ENCODE peak calls at places on chromosomes 2 and 18, in four cellular contexts. One of them, this sample, is unnamed.

GRCh38 chr2:120845281-120845680 is 109.6 kb downstream of the GLI2 start:
- DNase-seq in uterus: peak
- DNase-seq in mucosa of gallbladder: peak
- DNase-seq in stimulated activated CD4-positive, alpha-beta T cell treated with anti-CD3 and anti-CD28 coated beads, Interleukin-1b, Interleukin-23, amount 100 ng/mL, for 4 hours: no peak
- DNase-seq in this sample: no peak

GRCh38 chr2:235642446-235643107 is 148.7 kb downstream of the AGAP1 start:
- DNase-seq in stimulated activated CD4-positive, alpha-beta T cell treated with anti-CD3 and anti-CD28 coated beads, Interleukin-1b, Interleukin-23, amount 100 ng/mL, for 4 hours: no peak
- DNase-seq in uterus: no peak
- DNase-seq in mucosa of gallbladder: no peak
- DNase-seq in this sample: no peak

GRCh38 chr2:238136820-238137537 is 1.5 kb upstream of the KLHL30 start:
- DNase-seq in stimulated activated CD4-positive, alpha-beta T cell treated with anti-CD3 and anti-CD28 coated beads, Interleukin-1b, Interleukin-23, amount 100 ng/mL, for 4 hours: no peak
- DNase-seq in mucosa of gallbladder: no peak
- DNase-seq in uterus: no peak
- DNase-seq in this sample: no peak

GRCh38 chr2:147937744-147938349 is 82.7 kb downstream of the ORC4 start:
- DNase-seq in mucosa of gallbladder: no peak
- DNase-seq in uterus: no peak
- DNase-seq in stimulated activated CD4-positive, alpha-beta T cell treated with anti-CD3 and anti-CD28 coated beads, Interleukin-1b, Interleukin-23, amount 100 ng/mL, for 4 hours: no peak
- DNase-seq in this sample: no peak

GRCh38 chr2:96159084-96159830 is 14.0 kb upstream of the DUSP2 start:
- DNase-seq in uterus: no peak
- DNase-seq in mucosa of gallbladder: no peak
- DNase-seq in stimulated activated CD4-positive, alpha-beta T cell treated with anti-CD3 and anti-CD28 coated beads, Interleukin-1b, Interleukin-23, amount 100 ng/mL, for 4 hours: no peak
- DNase-seq in this sample: no peak

GRCh38 chr2:223053431-223054192 is 1.6 kb downstream of the KCNE4 start:
- DNase-seq in stimulated activated CD4-positive, alpha-beta T cell treated with anti-CD3 and anti-CD28 coated beads, Interleukin-1b, Interleukin-23, amount 100 ng/mL, for 4 hours: no peak
- DNase-seq in uterus: peak
- DNase-seq in mucosa of gallbladder: no peak
- DNase-seq in this sample: no peak

GRCh38 chr2:190088917-190089316 is 26.4 kb upstream of the MSTN start:
- DNase-seq in mucosa of gallbladder: peak
- DNase-seq in uterus: peak
- DNase-seq in stimulated activated CD4-positive, alpha-beta T cell treated with anti-CD3 and anti-CD28 coated beads, Interleukin-1b, Interleukin-23, amount 100 ng/mL, for 4 hours: peak
- DNase-seq in this sample: no peak

GRCh38 chr2:226466589-226466988 is 333.0 kb downstream of the IRS1 start:
- DNase-seq in mucosa of gallbladder: no peak
- DNase-seq in stimulated activated CD4-positive, alpha-beta T cell treated with anti-CD3 and anti-CD28 coated beads, Interleukin-1b, Interleukin-23, amount 100 ng/mL, for 4 hours: no peak
- DNase-seq in uterus: no peak
- DNase-seq in this sample: no peak

GRCh38 chr18:8375269-8375668 is 234.0 kb upstream of the RAB12 start:
- DNase-seq in stimulated activated CD4-positive, alpha-beta T cell treated with anti-CD3 and anti-CD28 coated beads, Interleukin-1b, Interleukin-23, amount 100 ng/mL, for 4 hours: no peak
- DNase-seq in uterus: no peak
- DNase-seq in mucosa of gallbladder: no peak
- DNase-seq in this sample: no peak

GRCh38 chr2:149098722-149099121 is 60.2 kb downstream of the LYPD6B start:
- DNase-seq in stimulated activated CD4-positive, alpha-beta T cell treated with anti-CD3 and anti-CD28 coated beads, Interleukin-1b, Interleukin-23, amount 100 ng/mL, for 4 hours: no peak
- DNase-seq in mucosa of gallbladder: peak
- DNase-seq in uterus: no peak
- DNase-seq in this sample: no peak

GRCh38 chr18:55448390-55448789 is 139.6 kb downstream of the TCF4 start:
- DNase-seq in stimulated activated CD4-positive, alpha-beta T cell treated with anti-CD3 and anti-CD28 coated beads, Interleukin-1b, Interleukin-23, amount 100 ng/mL, for 4 hours: no peak
- DNase-seq in mucosa of gallbladder: no peak
- DNase-seq in uterus: no peak
- DNase-seq in this sample: no peak

GRCh38 chr2:6954586-6954985 is 37.4 kb downstream of the RNF144A start:
- DNase-seq in uterus: no peak
- DNase-seq in mucosa of gallbladder: no peak
- DNase-seq in stimulated activated CD4-positive, alpha-beta T cell treated with anti-CD3 and anti-CD28 coated beads, Interleukin-1b, Interleukin-23, amount 100 ng/mL, for 4 hours: no peak
- DNase-seq in this sample: no peak

GRCh38 chr18:58043452-58044369 is at the start of gene NEDD4L:
- DNase-seq in stimulated activated CD4-positive, alpha-beta T cell treated with anti-CD3 and anti-CD28 coated beads, Interleukin-1b, Interleukin-23, amount 100 ng/mL, for 4 hours: peak
- DNase-seq in mucosa of gallbladder: peak
- DNase-seq in uterus: peak
- DNase-seq in this sample: peak

GRCh38 chr2:168183308-168183997 is 63.9 kb downstream of the STK39 start:
- DNase-seq in uterus: no peak
- DNase-seq in stimulated activated CD4-positive, alpha-beta T cell treated with anti-CD3 and anti-CD28 coated beads, Interleukin-1b, Interleukin-23, amount 100 ng/mL, for 4 hours: no peak
- DNase-seq in mucosa of gallbladder: no peak
- DNase-seq in this sample: no peak

GRCh38 chr2:187233811-187234210 is 214.2 kb downstream of the CALCRL start:
- DNase-seq in stimulated activated CD4-positive, alpha-beta T cell treated with anti-CD3 and anti-CD28 coated beads, Interleukin-1b, Interleukin-23, amount 100 ng/mL, for 4 hours: no peak
- DNase-seq in uterus: no peak
- DNase-seq in mucosa of gallbladder: no peak
- DNase-seq in this sample: no peak

GRCh38 chr2:8494589-8494988 is 187.3 kb upstream of the ID2 start:
- DNase-seq in uterus: peak
- DNase-seq in mucosa of gallbladder: peak
- DNase-seq in stimulated activated CD4-positive, alpha-beta T cell treated with anti-CD3 and anti-CD28 coated beads, Interleukin-1b, Interleukin-23, amount 100 ng/mL, for 4 hours: no peak
- DNase-seq in this sample: no peak

GRCh38 chr2:30777662-30778505 is 29.4 kb downstream of the CAPN13 start:
- DNase-seq in mucosa of gallbladder: peak
- DNase-seq in uterus: no peak
- DNase-seq in stimulated activated CD4-positive, alpha-beta T cell treated with anti-CD3 and anti-CD28 coated beads, Interleukin-1b, Interleukin-23, amount 100 ng/mL, for 4 hours: no peak
- DNase-seq in this sample: no peak

GRCh38 chr2:205688417-205689200 is 6.3 kb downstream of the NRP2 start:
- DNase-seq in mucosa of gallbladder: no peak
- DNase-seq in stimulated activated CD4-positive, alpha-beta T cell treated with anti-CD3 and anti-CD28 coated beads, Interleukin-1b, Interleukin-23, amount 100 ng/mL, for 4 hours: no peak
- DNase-seq in uterus: peak
- DNase-seq in this sample: no peak